ENCODE peak calls at places on chromosome 2, in seven cellular contexts. One of them, this sample, is unnamed.

GRCh38 chr2:196230051-196230450 is 58.7 kb upstream of the STK17B start:
- DNase-seq in cardiac fibroblast: no peak
- DNase-seq in NCI-H446 treated with DMSO at 0.1 percent for 48 hours: no peak
- DNase-seq in Peyer's patch: peak
- DNase-seq in ELR: no peak
- DNase-seq in COR-L47: no peak
- DNase-seq in SK-MEL-5: no peak
- DNase-seq in this sample: no peak

GRCh38 chr2:96152301-96153165 is 7.3 kb upstream of the DUSP2 start:
- DNase-seq in cardiac fibroblast: no peak
- DNase-seq in NCI-H446 treated with DMSO at 0.1 percent for 48 hours: no peak
- DNase-seq in Peyer's patch: no peak
- DNase-seq in ELR: no peak
- DNase-seq in COR-L47: no peak
- DNase-seq in SK-MEL-5: no peak
- DNase-seq in this sample: no peak

GRCh38 chr2:183149489-183149888 is 25.2 kb downstream of the NUP35 start:
- DNase-seq in cardiac fibroblast: peak
- DNase-seq in NCI-H446 treated with DMSO at 0.1 percent for 48 hours: no peak
- DNase-seq in Peyer's patch: no peak
- DNase-seq in ELR: no peak
- DNase-seq in COR-L47: no peak
- DNase-seq in SK-MEL-5: no peak
- DNase-seq in this sample: peak

GRCh38 chr2:208033701-208034502 is 8.6 kb upstream of the PLEKHM3 start:
- DNase-seq in cardiac fibroblast: peak
- DNase-seq in NCI-H446 treated with DMSO at 0.1 percent for 48 hours: no peak
- DNase-seq in Peyer's patch: peak
- DNase-seq in ELR: peak
- DNase-seq in COR-L47: peak
- DNase-seq in SK-MEL-5: peak
- DNase-seq in this sample: no peak

GRCh38 chr2:155095613-155096012 is 397.1 kb downstream of the KCNJ3 start:
- DNase-seq in cardiac fibroblast: no peak
- DNase-seq in NCI-H446 treated with DMSO at 0.1 percent for 48 hours: no peak
- DNase-seq in Peyer's patch: no peak
- DNase-seq in ELR: no peak
- DNase-seq in COR-L47: no peak
- DNase-seq in SK-MEL-5: no peak
- DNase-seq in this sample: no peak

GRCh38 chr2:110843496-110843895 is 111.1 kb downstream of the ACOXL start:
- DNase-seq in cardiac fibroblast: no peak
- DNase-seq in NCI-H446 treated with DMSO at 0.1 percent for 48 hours: no peak
- DNase-seq in Peyer's patch: no peak
- DNase-seq in ELR: no peak
- DNase-seq in COR-L47: no peak
- DNase-seq in SK-MEL-5: no peak
- DNase-seq in this sample: no peak

GRCh38 chr2:12584337-12584736 is 132.4 kb upstream of the TRIB2 start:
- DNase-seq in cardiac fibroblast: no peak
- DNase-seq in NCI-H446 treated with DMSO at 0.1 percent for 48 hours: no peak
- DNase-seq in Peyer's patch: no peak
- DNase-seq in ELR: no peak
- DNase-seq in COR-L47: no peak
- DNase-seq in SK-MEL-5: no peak
- DNase-seq in this sample: no peak

GRCh38 chr2:4507706-4508105 is 804.3 kb downstream of the DCDC2C start:
- DNase-seq in cardiac fibroblast: no peak
- DNase-seq in NCI-H446 treated with DMSO at 0.1 percent for 48 hours: no peak
- DNase-seq in Peyer's patch: no peak
- DNase-seq in ELR: no peak
- DNase-seq in COR-L47: peak
- DNase-seq in SK-MEL-5: no peak
- DNase-seq in this sample: no peak

GRCh38 chr2:64344999-64345576 is 108.9 kb upstream of the LGALSL start:
- DNase-seq in cardiac fibroblast: no peak
- DNase-seq in NCI-H446 treated with DMSO at 0.1 percent for 48 hours: no peak
- DNase-seq in Peyer's patch: no peak
- DNase-seq in ELR: no peak
- DNase-seq in COR-L47: no peak
- DNase-seq in SK-MEL-5: peak
- DNase-seq in this sample: no peak

GRCh38 chr2:86139981-86140380 is 33.9 kb downstream of the PTCD3 start:
- DNase-seq in cardiac fibroblast: no peak
- DNase-seq in NCI-H446 treated with DMSO at 0.1 percent for 48 hours: no peak
- DNase-seq in Peyer's patch: no peak
- DNase-seq in ELR: no peak
- DNase-seq in COR-L47: no peak
- DNase-seq in SK-MEL-5: no peak
- DNase-seq in this sample: no peak

This sample was measured in GM04503.